ENCODE peak calls at places on chromosomes 7 and 10, in eight cellular contexts. One of them, this sample, is unnamed.

GRCh38 chr10:10589540-10589939 is 428.1 kb upstream of the CELF2 start:
- DNase-seq in KBM-7: no peak
- DNase-seq in dermis blood vessel endothelial cell: peak
- DNase-seq in WERI-Rb-1: no peak
- DNase-seq in H54: no peak
- DNase-seq in activated CD4-positive, alpha-beta T cell treated with anti-CD3 and anti-CD28 coated beads, Interleukin-2, amount 50 U/mL, for 1 hour: no peak
- DNase-seq in NCI-H774: no peak
- DNase-seq in HCEC 1CT: peak
- DNase-seq in this sample: no peak

GRCh38 chr10:63720072-63720537 is 198.9 kb downstream of the REEP3 start:
- DNase-seq in WERI-Rb-1: peak
- DNase-seq in HCEC 1CT: peak
- DNase-seq in H54: no peak
- DNase-seq in dermis blood vessel endothelial cell: peak
- DNase-seq in KBM-7: peak
- DNase-seq in activated CD4-positive, alpha-beta T cell treated with anti-CD3 and anti-CD28 coated beads, Interleukin-2, amount 50 U/mL, for 1 hour: peak
- DNase-seq in NCI-H774: peak
- DNase-seq in this sample: peak

GRCh38 chr10:119327096-119327745 is 119.8 kb downstream of the GRK5 start:
- DNase-seq in NCI-H774: no peak
- DNase-seq in KBM-7: no peak
- DNase-seq in HCEC 1CT: no peak
- DNase-seq in WERI-Rb-1: no peak
- DNase-seq in activated CD4-positive, alpha-beta T cell treated with anti-CD3 and anti-CD28 coated beads, Interleukin-2, amount 50 U/mL, for 1 hour: no peak
- DNase-seq in H54: no peak
- DNase-seq in dermis blood vessel endothelial cell: no peak
- DNase-seq in this sample: no peak

GRCh38 chr7:39733881-39734571 is 110.7 kb downstream of the RALA start:
- DNase-seq in NCI-H774: no peak
- DNase-seq in dermis blood vessel endothelial cell: peak
- DNase-seq in WERI-Rb-1: no peak
- DNase-seq in H54: peak
- DNase-seq in KBM-7: no peak
- DNase-seq in activated CD4-positive, alpha-beta T cell treated with anti-CD3 and anti-CD28 coated beads, Interleukin-2, amount 50 U/mL, for 1 hour: no peak
- DNase-seq in HCEC 1CT: peak
- DNase-seq in this sample: peak

GRCh38 chr7:158394936-158395335 is 192.7 kb downstream of the PTPRN2 start:
- DNase-seq in dermis blood vessel endothelial cell: no peak
- DNase-seq in activated CD4-positive, alpha-beta T cell treated with anti-CD3 and anti-CD28 coated beads, Interleukin-2, amount 50 U/mL, for 1 hour: peak
- DNase-seq in HCEC 1CT: no peak
- DNase-seq in KBM-7: peak
- DNase-seq in WERI-Rb-1: peak
- DNase-seq in NCI-H774: no peak
- DNase-seq in H54: peak
- DNase-seq in this sample: no peak

GRCh38 chr7:17043012-17043877 is 161.5 kb upstream of the AGR3 start:
- DNase-seq in NCI-H774: no peak
- DNase-seq in dermis blood vessel endothelial cell: peak
- DNase-seq in H54: no peak
- DNase-seq in activated CD4-positive, alpha-beta T cell treated with anti-CD3 and anti-CD28 coated beads, Interleukin-2, amount 50 U/mL, for 1 hour: no peak
- DNase-seq in KBM-7: no peak
- DNase-seq in HCEC 1CT: peak
- DNase-seq in WERI-Rb-1: no peak
- DNase-seq in this sample: no peak

GRCh38 chr10:46069771-46070463 is 23.8 kb upstream of the MSMB start:
- DNase-seq in NCI-H774: no peak
- DNase-seq in HCEC 1CT: no peak
- DNase-seq in KBM-7: no peak
- DNase-seq in WERI-Rb-1: no peak
- DNase-seq in H54: no peak
- DNase-seq in dermis blood vessel endothelial cell: no peak
- DNase-seq in activated CD4-positive, alpha-beta T cell treated with anti-CD3 and anti-CD28 coated beads, Interleukin-2, amount 50 U/mL, for 1 hour: no peak
- DNase-seq in this sample: no peak

GRCh38 chr10:93390691-93391090 is 91.4 kb downstream of the MYOF start:
- DNase-seq in H54: no peak
- DNase-seq in NCI-H774: no peak
- DNase-seq in WERI-Rb-1: no peak
- DNase-seq in dermis blood vessel endothelial cell: no peak
- DNase-seq in KBM-7: peak
- DNase-seq in HCEC 1CT: no peak
- DNase-seq in activated CD4-positive, alpha-beta T cell treated with anti-CD3 and anti-CD28 coated beads, Interleukin-2, amount 50 U/mL, for 1 hour: no peak
- DNase-seq in this sample: no peak

GRCh38 chr7:20275637-20276036 is 55.1 kb upstream of the ITGB8 start:
- DNase-seq in HCEC 1CT: no peak
- DNase-seq in NCI-H774: no peak
- DNase-seq in dermis blood vessel endothelial cell: no peak
- DNase-seq in activated CD4-positive, alpha-beta T cell treated with anti-CD3 and anti-CD28 coated beads, Interleukin-2, amount 50 U/mL, for 1 hour: no peak
- DNase-seq in KBM-7: no peak
- DNase-seq in H54: no peak
- DNase-seq in WERI-Rb-1: no peak
- DNase-seq in this sample: no peak

GRCh38 chr10:71232089-71232998 is 20.0 kb downstream of the UNC5B start:
- DNase-seq in dermis blood vessel endothelial cell: no peak
- DNase-seq in H54: no peak
- DNase-seq in activated CD4-positive, alpha-beta T cell treated with anti-CD3 and anti-CD28 coated beads, Interleukin-2, amount 50 U/mL, for 1 hour: no peak
- DNase-seq in KBM-7: no peak
- DNase-seq in NCI-H774: no peak
- DNase-seq in HCEC 1CT: no peak
- DNase-seq in WERI-Rb-1: no peak
- DNase-seq in this sample: no peak

GRCh38 chr10:89342219-89342966 is 14.6 kb downstream of the IFIT3 start:
- DNase-seq in activated CD4-positive, alpha-beta T cell treated with anti-CD3 and anti-CD28 coated beads, Interleukin-2, amount 50 U/mL, for 1 hour: no peak
- DNase-seq in H54: no peak
- DNase-seq in dermis blood vessel endothelial cell: peak
- DNase-seq in KBM-7: no peak
- DNase-seq in WERI-Rb-1: no peak
- DNase-seq in HCEC 1CT: peak
- DNase-seq in NCI-H774: no peak
- DNase-seq in this sample: no peak

GRCh38 chr10:79248341-79248931 is 98.8 kb upstream of the PPIF start:
- DNase-seq in HCEC 1CT: no peak
- DNase-seq in NCI-H774: no peak
- DNase-seq in activated CD4-positive, alpha-beta T cell treated with anti-CD3 and anti-CD28 coated beads, Interleukin-2, amount 50 U/mL, for 1 hour: no peak
- DNase-seq in dermis blood vessel endothelial cell: peak
- DNase-seq in KBM-7: peak
- DNase-seq in H54: no peak
- DNase-seq in WERI-Rb-1: peak
- DNase-seq in this sample: peak

GRCh38 chr7:158432369-158433270 is 155.0 kb downstream of the PTPRN2 start:
- DNase-seq in dermis blood vessel endothelial cell: no peak
- DNase-seq in HCEC 1CT: no peak
- DNase-seq in H54: no peak
- DNase-seq in KBM-7: peak
- DNase-seq in activated CD4-positive, alpha-beta T cell treated with anti-CD3 and anti-CD28 coated beads, Interleukin-2, amount 50 U/mL, for 1 hour: no peak
- DNase-seq in WERI-Rb-1: peak
- DNase-seq in NCI-H774: peak
- DNase-seq in this sample: no peak

GRCh38 chr10:6642881-6643280 is 62.8 kb upstream of the PRKCQ start:
- DNase-seq in WERI-Rb-1: no peak
- DNase-seq in activated CD4-positive, alpha-beta T cell treated with anti-CD3 and anti-CD28 coated beads, Interleukin-2, amount 50 U/mL, for 1 hour: no peak
- DNase-seq in KBM-7: no peak
- DNase-seq in dermis blood vessel endothelial cell: no peak
- DNase-seq in NCI-H774: no peak
- DNase-seq in HCEC 1CT: no peak
- DNase-seq in H54: no peak
- DNase-seq in this sample: no peak

GRCh38 chr10:101575580-101576228 is 12.4 kb downstream of the POLL start:
- DNase-seq in NCI-H774: no peak
- DNase-seq in HCEC 1CT: no peak
- DNase-seq in H54: no peak
- DNase-seq in WERI-Rb-1: no peak
- DNase-seq in dermis blood vessel endothelial cell: no peak
- DNase-seq in activated CD4-positive, alpha-beta T cell treated with anti-CD3 and anti-CD28 coated beads, Interleukin-2, amount 50 U/mL, for 1 hour: no peak
- DNase-seq in KBM-7: no peak
- DNase-seq in this sample: no peak

GRCh38 chr10:1274098-1274745 is 218.0 kb downstream of the WDR37 start:
- DNase-seq in H54: no peak
- DNase-seq in KBM-7: no peak
- DNase-seq in activated CD4-positive, alpha-beta T cell treated with anti-CD3 and anti-CD28 coated beads, Interleukin-2, amount 50 U/mL, for 1 hour: no peak
- DNase-seq in WERI-Rb-1: no peak
- DNase-seq in HCEC 1CT: no peak
- DNase-seq in dermis blood vessel endothelial cell: no peak
- DNase-seq in NCI-H774: no peak
- DNase-seq in this sample: no peak

GRCh38 chr10:16893664-16894063 is 76.4 kb upstream of the RSU1 start:
- DNase-seq in KBM-7: no peak
- DNase-seq in HCEC 1CT: no peak
- DNase-seq in dermis blood vessel endothelial cell: no peak
- DNase-seq in NCI-H774: peak
- DNase-seq in activated CD4-positive, alpha-beta T cell treated with anti-CD3 and anti-CD28 coated beads, Interleukin-2, amount 50 U/mL, for 1 hour: no peak
- DNase-seq in H54: no peak
- DNase-seq in WERI-Rb-1: no peak
- DNase-seq in this sample: no peak

GRCh38 chr7:23299770-23300300 is 696 bp downstream of the MALSU1 start:
- DNase-seq in WERI-Rb-1: peak
- DNase-seq in KBM-7: no peak
- DNase-seq in HCEC 1CT: no peak
- DNase-seq in activated CD4-positive, alpha-beta T cell treated with anti-CD3 and anti-CD28 coated beads, Interleukin-2, amount 50 U/mL, for 1 hour: no peak
- DNase-seq in dermis blood vessel endothelial cell: peak
- DNase-seq in H54: peak
- DNase-seq in NCI-H774: no peak
- DNase-seq in this sample: peak

GRCh38 chr7:106447318-106447847 is 162.6 kb upstream of the NAMPT start:
- DNase-seq in KBM-7: no peak
- DNase-seq in activated CD4-positive, alpha-beta T cell treated with anti-CD3 and anti-CD28 coated beads, Interleukin-2, amount 50 U/mL, for 1 hour: no peak
- DNase-seq in HCEC 1CT: no peak
- DNase-seq in H54: no peak
- DNase-seq in NCI-H774: no peak
- DNase-seq in WERI-Rb-1: no peak
- DNase-seq in dermis blood vessel endothelial cell: no peak
- DNase-seq in this sample: no peak

GRCh38 chr10:103990170-103990930 is 23.4 kb downstream of the SLK start:
- DNase-seq in activated CD4-positive, alpha-beta T cell treated with anti-CD3 and anti-CD28 coated beads, Interleukin-2, amount 50 U/mL, for 1 hour: no peak
- DNase-seq in H54: no peak
- DNase-seq in HCEC 1CT: no peak
- DNase-seq in NCI-H774: no peak
- DNase-seq in dermis blood vessel endothelial cell: no peak
- DNase-seq in WERI-Rb-1: no peak
- DNase-seq in KBM-7: no peak
- DNase-seq in this sample: no peak

GRCh38 chr7:216360-217300 is 24.3 kb downstream of the FAM20C start:
- DNase-seq in H54: no peak
- DNase-seq in activated CD4-positive, alpha-beta T cell treated with anti-CD3 and anti-CD28 coated beads, Interleukin-2, amount 50 U/mL, for 1 hour: no peak
- DNase-seq in WERI-Rb-1: no peak
- DNase-seq in KBM-7: no peak
- DNase-seq in HCEC 1CT: no peak
- DNase-seq in NCI-H774: no peak
- DNase-seq in dermis blood vessel endothelial cell: no peak
- DNase-seq in this sample: no peak

GRCh38 chr7:112566392-112567324 is 85.9 kb downstream of the LSMEM1 start:
- DNase-seq in HCEC 1CT: no peak
- DNase-seq in dermis blood vessel endothelial cell: no peak
- DNase-seq in KBM-7: no peak
- DNase-seq in activated CD4-positive, alpha-beta T cell treated with anti-CD3 and anti-CD28 coated beads, Interleukin-2, amount 50 U/mL, for 1 hour: no peak
- DNase-seq in NCI-H774: no peak
- DNase-seq in WERI-Rb-1: no peak
- DNase-seq in H54: no peak
- DNase-seq in this sample: no peak

GRCh38 chr7:147197006-147197405 is 1080.4 kb downstream of the CNTNAP2 start:
- DNase-seq in KBM-7: no peak
- DNase-seq in WERI-Rb-1: no peak
- DNase-seq in activated CD4-positive, alpha-beta T cell treated with anti-CD3 and anti-CD28 coated beads, Interleukin-2, amount 50 U/mL, for 1 hour: no peak
- DNase-seq in H54: peak
- DNase-seq in NCI-H774: no peak
- DNase-seq in dermis blood vessel endothelial cell: no peak
- DNase-seq in HCEC 1CT: no peak
- DNase-seq in this sample: no peak

GRCh38 chr10:72255977-72256729 is 17.6 kb upstream of the DDIT4 start:
- DNase-seq in dermis blood vessel endothelial cell: no peak
- DNase-seq in HCEC 1CT: no peak
- DNase-seq in WERI-Rb-1: no peak
- DNase-seq in NCI-H774: no peak
- DNase-seq in H54: no peak
- DNase-seq in activated CD4-positive, alpha-beta T cell treated with anti-CD3 and anti-CD28 coated beads, Interleukin-2, amount 50 U/mL, for 1 hour: no peak
- DNase-seq in KBM-7: no peak
- DNase-seq in this sample: no peak

GRCh38 chr10:19788075-19788686 is 28.1 kb upstream of the PLXDC2 start:
- DNase-seq in H54: no peak
- DNase-seq in dermis blood vessel endothelial cell: peak
- DNase-seq in WERI-Rb-1: peak
- DNase-seq in HCEC 1CT: peak
- DNase-seq in KBM-7: peak
- DNase-seq in NCI-H774: no peak
- DNase-seq in activated CD4-positive, alpha-beta T cell treated with anti-CD3 and anti-CD28 coated beads, Interleukin-2, amount 50 U/mL, for 1 hour: no peak
- DNase-seq in this sample: no peak

GRCh38 chr7:89028319-89028718 is 232.8 kb upstream of the TEX47 start:
- DNase-seq in dermis blood vessel endothelial cell: no peak
- DNase-seq in H54: no peak
- DNase-seq in NCI-H774: no peak
- DNase-seq in activated CD4-positive, alpha-beta T cell treated with anti-CD3 and anti-CD28 coated beads, Interleukin-2, amount 50 U/mL, for 1 hour: no peak
- DNase-seq in HCEC 1CT: no peak
- DNase-seq in WERI-Rb-1: no peak
- DNase-seq in KBM-7: no peak
- DNase-seq in this sample: no peak

GRCh38 chr7:93196331-93196730 is 29.9 kb downstream of the HEPACAM2 start:
- DNase-seq in NCI-H774: no peak
- DNase-seq in H54: no peak
- DNase-seq in HCEC 1CT: no peak
- DNase-seq in KBM-7: peak
- DNase-seq in dermis blood vessel endothelial cell: no peak
- DNase-seq in WERI-Rb-1: no peak
- DNase-seq in activated CD4-positive, alpha-beta T cell treated with anti-CD3 and anti-CD28 coated beads, Interleukin-2, amount 50 U/mL, for 1 hour: no peak
- DNase-seq in this sample: no peak

GRCh38 chr7:18685961-18686360 is 190.4 kb downstream of the HDAC9 start:
- DNase-seq in NCI-H774: no peak
- DNase-seq in dermis blood vessel endothelial cell: no peak
- DNase-seq in activated CD4-positive, alpha-beta T cell treated with anti-CD3 and anti-CD28 coated beads, Interleukin-2, amount 50 U/mL, for 1 hour: no peak
- DNase-seq in WERI-Rb-1: no peak
- DNase-seq in HCEC 1CT: peak
- DNase-seq in KBM-7: no peak
- DNase-seq in H54: no peak
- DNase-seq in this sample: no peak

GRCh38 chr10:117277675-117278074 is 36.8 kb downstream of the SLC18A2 start:
- DNase-seq in dermis blood vessel endothelial cell: no peak
- DNase-seq in activated CD4-positive, alpha-beta T cell treated with anti-CD3 and anti-CD28 coated beads, Interleukin-2, amount 50 U/mL, for 1 hour: no peak
- DNase-seq in KBM-7: no peak
- DNase-seq in HCEC 1CT: no peak
- DNase-seq in H54: no peak
- DNase-seq in WERI-Rb-1: no peak
- DNase-seq in NCI-H774: no peak
- DNase-seq in this sample: no peak

GRCh38 chr7:43637114-43637806 is 54.4 kb downstream of the STK17A start:
- DNase-seq in activated CD4-positive, alpha-beta T cell treated with anti-CD3 and anti-CD28 coated beads, Interleukin-2, amount 50 U/mL, for 1 hour: no peak
- DNase-seq in NCI-H774: no peak
- DNase-seq in KBM-7: no peak
- DNase-seq in H54: no peak
- DNase-seq in dermis blood vessel endothelial cell: peak
- DNase-seq in HCEC 1CT: peak
- DNase-seq in WERI-Rb-1: no peak
- DNase-seq in this sample: no peak

GRCh38 chr7:27200761-27201230 is 905 bp upstream of the HOXA13 start:
- DNase-seq in KBM-7: no peak
- DNase-seq in H54: no peak
- DNase-seq in dermis blood vessel endothelial cell: no peak
- DNase-seq in HCEC 1CT: no peak
- DNase-seq in WERI-Rb-1: no peak
- DNase-seq in activated CD4-positive, alpha-beta T cell treated with anti-CD3 and anti-CD28 coated beads, Interleukin-2, amount 50 U/mL, for 1 hour: no peak
- DNase-seq in NCI-H774: no peak
- DNase-seq in this sample: no peak

GRCh38 chr7:360454-361100 is 70.6 kb downstream of the FOXL3 start:
- DNase-seq in activated CD4-positive, alpha-beta T cell treated with anti-CD3 and anti-CD28 coated beads, Interleukin-2, amount 50 U/mL, for 1 hour: peak
- DNase-seq in H54: no peak
- DNase-seq in dermis blood vessel endothelial cell: no peak
- DNase-seq in WERI-Rb-1: no peak
- DNase-seq in HCEC 1CT: no peak
- DNase-seq in NCI-H774: no peak
- DNase-seq in KBM-7: no peak
- DNase-seq in this sample: no peak

GRCh38 chr10:15122477-15123030 is 25.4 kb downstream of the RPP38 start:
- DNase-seq in activated CD4-positive, alpha-beta T cell treated with anti-CD3 and anti-CD28 coated beads, Interleukin-2, amount 50 U/mL, for 1 hour: no peak
- DNase-seq in WERI-Rb-1: no peak
- DNase-seq in NCI-H774: no peak
- DNase-seq in HCEC 1CT: no peak
- DNase-seq in dermis blood vessel endothelial cell: no peak
- DNase-seq in H54: no peak
- DNase-seq in KBM-7: no peak
- DNase-seq in this sample: no peak

GRCh38 chr10:44386546-44387052 is 1.7 kb upstream of the CXCL12 start:
- DNase-seq in activated CD4-positive, alpha-beta T cell treated with anti-CD3 and anti-CD28 coated beads, Interleukin-2, amount 50 U/mL, for 1 hour: peak
- DNase-seq in WERI-Rb-1: peak
- DNase-seq in KBM-7: peak
- DNase-seq in HCEC 1CT: peak
- DNase-seq in dermis blood vessel endothelial cell: peak
- DNase-seq in H54: peak
- DNase-seq in NCI-H774: no peak
- DNase-seq in this sample: no peak